ENCODE peak calls at places on chromosome 7, in nine cellular contexts. D, A, K, X, Y, B, N, E and W are unnamed samples.
A peak's percentile ranks its signal among the peaks of the same experiment; 100 is the strongest.

GRCh38 chr7:12759112-12759511 is 71.7 kb downstream of the ARL4A start:
- DNase-seq in K (no peak), A (no peak), D (no peak), E (no peak), X (no peak), B (peak; percentile 45), Y (peak; percentile 34), N (no peak), W (no peak)

GRCh38 chr7:112420236-112420945 is 29.9 kb upstream of the IFRD1 start:
- DNase-seq in D (no peak), E (no peak), B (peak; percentile 28), Y (no peak), K (no peak), N (no peak), X (no peak), A (no peak), W (no peak)

GRCh38 chr7:27178366-27178765 is 4.2 kb upstream of the HOXA10 start:
- DNase-seq in A (peak; percentile 65), Y (no peak), K (no peak), B (no peak), D (no peak), X (no peak), N (no peak), E (no peak), W (peak; percentile 25)

GRCh38 chr7:50304158-50304910 is at the start of gene IKZF1:
- DNase-seq in B (peak; percentile 24), K (no peak), X (peak; percentile 47), A (no peak), N (no peak), D (peak; percentile 52), Y (no peak), E (no peak), W (peak; percentile 59)

GRCh38 chr7:12705878-12706277 is 18.4 kb downstream of the ARL4A start:
- DNase-seq in X (no peak), A (no peak), K (no peak), D (no peak), B (peak; percentile 26), E (no peak), Y (peak; percentile 54), N (peak; percentile 44), W (no peak)

GRCh38 chr7:113366122-113366521 is 247.8 kb upstream of the SMIM30 start:
- DNase-seq in N (no peak), X (no peak), Y (no peak), E (no peak), D (no peak), A (no peak), B (no peak), K (no peak), W (no peak)

GRCh38 chr7:20064974-20065862 is 152.0 kb downstream of the MACC1 start:
- DNase-seq in N (peak; percentile 75), E (peak; percentile 8), B (peak; percentile 68), K (peak; percentile 18), Y (peak; percentile 4), X (no peak), A (peak; percentile 27), D (no peak), W (no peak)

GRCh38 chr7:29194206-29194593 is 375 bp upstream of the CHN2 start:
- DNase-seq in N (no peak), X (no peak), A (no peak), Y (no peak), D (no peak), K (no peak), E (no peak), B (peak; percentile 11), W (peak; percentile 58)

GRCh38 chr7:26466007-26466406 is 174.3 kb downstream of the SNX10 start:
- DNase-seq in B (no peak), E (no peak), K (no peak), A (no peak), X (no peak), D (no peak), Y (no peak), N (no peak), W (no peak)

GRCh38 chr7:36638140-36638539 is 86.2 kb downstream of the AOAH start:
- DNase-seq in D (no peak), X (no peak), E (no peak), N (no peak), Y (no peak), B (no peak), K (no peak), A (no peak), W (no peak)

GRCh38 chr7:31958216-31958615 is 112.0 kb downstream of the PDE1C start:
- DNase-seq in K (no peak), D (no peak), A (no peak), X (no peak), B (peak; percentile 42), E (peak; percentile 7), Y (no peak), N (no peak), W (no peak)

GRCh38 chr7:151857412-151857811 is 19.5 kb downstream of the PRKAG2 start:
- DNase-seq in B (no peak), Y (no peak), E (no peak), N (no peak), A (no peak), K (no peak), D (no peak), X (no peak), W (no peak)

GRCh38 chr7:112079671-112080070 is 126.5 kb downstream of the DOCK4 start:
- DNase-seq in E (no peak), Y (no peak), B (peak; percentile 23), D (no peak), K (no peak), X (no peak), A (no peak), N (peak; percentile 20), W (no peak)

GRCh38 chr7:19972872-19973271 is 199.5 kb upstream of the TMEM196 start:
- DNase-seq in D (no peak), X (no peak), K (no peak), E (no peak), N (no peak), Y (no peak), A (no peak), B (no peak), W (no peak)

GRCh38 chr7:99628471-99629465 is 12.0 kb downstream of the ZSCAN25 start:
- DNase-seq in X (no peak), E (no peak), Y (no peak), D (no peak), N (no peak), K (no peak), B (no peak), A (no peak), W (no peak)

GRCh38 chr7:18754766-18755165 is 259.2 kb downstream of the HDAC9 start:
- DNase-seq in K (no peak), Y (no peak), D (no peak), X (no peak), B (peak; percentile 49), E (no peak), A (no peak), N (peak; percentile 27), W (no peak)
- TF ChIP-seq CTCF in K (no peak), Y (no peak), D (no peak), X (no peak), B (peak; percentile 15), E (no peak), A (no peak), N (no peak), W (no peak)

GRCh38 chr7:87885018-87885417 is 8.7 kb downstream of the DBF4 start:
- DNase-seq in E (no peak), N (no peak), X (no peak), B (no peak), D (no peak), Y (peak; percentile 19), K (no peak), A (no peak), W (no peak)
- TF ChIP-seq CTCF in E (no peak), N (no peak), X (no peak), B (no peak), D (no peak), Y (no peak), K (no peak), A (no peak), W (no peak)

GRCh38 chr7:117675519-117676137 is 195.8 kb downstream of the CFTR start:
- DNase-seq in N (no peak), A (no peak), D (no peak), B (no peak), K (no peak), E (no peak), X (no peak), Y (peak; percentile 16), W (no peak)

GRCh38 chr7:117674617-117675016 is 194.8 kb downstream of the CFTR start:
- DNase-seq in B (no peak), D (no peak), Y (no peak), X (no peak), A (no peak), E (no peak), K (no peak), N (no peak), W (no peak)

GRCh38 chr7:117673367-117673766 is 193.5 kb downstream of the CFTR start:
- DNase-seq in Y (no peak), E (no peak), D (no peak), B (peak; percentile 50), K (no peak), X (peak; percentile 21), N (no peak), A (no peak), W (peak; percentile 44)

GRCh38 chr7:117672433-117672832 is 192.6 kb downstream of the CFTR start:
- DNase-seq in D (no peak), Y (no peak), A (no peak), B (no peak), N (no peak), E (no peak), K (no peak), X (no peak), W (no peak)

DNA sequence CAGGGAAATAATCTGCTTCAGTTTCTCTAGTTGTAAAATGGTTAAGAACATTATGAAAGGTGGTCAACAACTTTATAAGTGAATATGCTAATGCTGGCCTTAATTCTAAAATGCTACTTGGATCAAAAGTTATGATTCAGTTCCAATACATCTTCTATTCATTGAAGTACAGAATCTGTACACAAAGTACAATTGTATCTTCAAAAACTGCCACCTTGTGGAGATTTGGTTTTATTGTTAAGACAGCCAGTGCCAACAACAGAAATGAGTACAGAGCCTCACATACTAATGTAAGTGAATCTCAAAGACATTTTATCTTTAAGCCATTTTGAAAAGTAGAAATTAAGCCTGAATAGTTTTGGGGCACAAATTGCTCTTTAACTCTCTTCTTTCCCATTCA is 194.0 kb downstream of the CFTR start:
- DNase-seq in Y (peak; percentile 60), B (peak; percentile 75), D (no peak), K (peak; percentile 24), N (peak; percentile 45), E (no peak), A (no peak), X (no peak), W (no peak)
- TF ChIP-seq CTCF in Y (peak; percentile 62), B (peak; percentile 47), D (no peak), K (peak; percentile 51), N (peak; percentile 35), E (peak; percentile 49), A (no peak), X (no peak), W (peak; percentile 39)

DNA sequence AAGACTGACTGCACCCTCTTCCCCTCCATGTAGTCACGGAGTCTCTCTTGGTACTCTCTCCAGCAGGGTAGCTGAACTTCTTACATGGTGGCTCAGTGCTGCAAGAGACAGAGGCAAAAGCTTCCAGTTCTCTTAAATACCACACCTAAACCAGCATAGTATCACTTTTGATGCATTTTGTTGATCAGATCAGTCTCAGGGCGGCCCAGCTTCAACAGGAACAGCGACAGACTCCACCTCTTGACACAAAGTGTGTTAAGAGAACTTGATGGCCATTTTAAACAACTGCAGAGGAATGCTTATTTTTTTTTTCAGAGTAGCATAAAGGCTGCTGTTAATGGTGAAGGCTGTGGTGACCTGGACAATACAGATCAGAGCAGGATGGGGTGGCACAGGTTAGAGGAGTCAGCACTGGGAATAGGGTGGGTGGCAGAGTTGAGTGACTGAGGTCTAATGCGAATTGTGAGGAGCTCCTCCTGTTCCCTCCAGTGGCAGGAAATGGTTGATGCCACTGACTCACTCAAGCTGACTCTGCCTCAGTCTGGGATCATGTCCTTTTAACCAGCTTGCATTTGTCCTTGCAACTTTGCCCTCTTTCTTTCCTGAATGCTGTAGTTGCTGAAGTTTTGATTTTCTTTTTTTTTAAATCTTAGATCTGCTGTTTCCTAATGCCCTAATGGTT is 17.3 kb downstream of the MGAM start:
- DNase-seq in B (no peak), D (no peak), X (no peak), N (peak; percentile 47), Y (peak; percentile 12), E (no peak), K (no peak), A (no peak), W (no peak)
- TF ChIP-seq CTCF in B (no peak), D (no peak), X (no peak), N (peak; percentile 47), Y (no peak), E (no peak), K (no peak), A (no peak), W (no peak)